ENCODE peak calls at places on chromosome 4, in seven cellular contexts. Q is cardiac muscle cell; H is left lung; K is CD8-positive, alpha-beta T cell; M is astrocyte of the spinal cord; D is WERI-Rb-1; F is psoas muscle. L is an unnamed sample.

GRCh38 chr4:138078264-138078663 is 163.9 kb downstream of the SLC7A11 start:
- DNase-seq in Q (no peak), H (no peak), K (no peak), M (no peak), D (no peak), F (no peak), L (no peak)

GRCh38 chr4:91064157-91064853 is 937.1 kb downstream of the CCSER1 start:
- DNase-seq in Q (peak), H (no peak), K (no peak), M (peak), D (peak), F (no peak), L (no peak)

GRCh38 chr4:2296621-2297601 is 35.0 kb upstream of the MXD4 start:
- DNase-seq in Q (no peak), H (peak), K (peak), M (no peak), D (peak), F (no peak), L (no peak)

GRCh38 chr4:161206528-161207080 is 957.2 kb downstream of the FSTL5 start:
- DNase-seq in Q (no peak), H (no peak), K (no peak), M (no peak), D (no peak), F (no peak), L (no peak)

GRCh38 chr4:89379541-89380035 is 72.0 kb upstream of the GPRIN3 start:
- DNase-seq in Q (peak), H (no peak), K (no peak), M (no peak), D (no peak), F (no peak), L (no peak)

GRCh38 chr4:150164956-150165355 is 86.7 kb downstream of the DCLK2 start:
- DNase-seq in Q (no peak), H (no peak), K (no peak), M (no peak), D (no peak), F (no peak), L (no peak)

GRCh38 chr4:148292596-148293175 is 149.5 kb downstream of the NR3C2 start:
- DNase-seq in Q (no peak), H (no peak), K (no peak), M (no peak), D (no peak), F (no peak), L (no peak)

GRCh38 chr4:20326977-20327376 is 75.3 kb downstream of the SLIT2 start:
- DNase-seq in Q (no peak), H (no peak), K (no peak), M (no peak), D (no peak), F (no peak), L (peak)

GRCh38 chr4:158938462-158939044 is 164.3 kb upstream of the RAPGEF2 start:
- DNase-seq in Q (peak), H (no peak), K (no peak), M (peak), D (no peak), F (no peak), L (peak)

GRCh38 chr4:15906024-15906443 is 32.5 kb downstream of the FGFBP1 start:
- DNase-seq in Q (no peak), H (peak), K (no peak), M (no peak), D (no peak), F (no peak), L (no peak)

GRCh38 chr4:54945838-54946237 is 179.6 kb downstream of the KDR start:
- DNase-seq in Q (no peak), H (no peak), K (no peak), M (no peak), D (no peak), F (no peak), L (no peak)

GRCh38 chr4:80201326-80202151 is 4.2 kb downstream of the PRDM8 start:
- DNase-seq in Q (peak), H (peak), K (peak), M (peak), D (no peak), F (peak), L (peak)

GRCh38 chr4:83599183-83599582 is 63.3 kb downstream of the GPAT3 start:
- DNase-seq in Q (peak), H (no peak), K (no peak), M (peak), D (no peak), F (no peak), L (peak)

GRCh38 chr4:109912706-109913621 is at the start of gene EGF:
- DNase-seq in Q (peak), H (no peak), K (no peak), M (peak), D (no peak), F (no peak), L (peak)

GRCh38 chr4:8350841-8351461 is 81.4 kb downstream of the HTRA3 start:
- DNase-seq in Q (no peak), H (peak), K (no peak), M (no peak), D (peak), F (no peak), L (no peak)

GRCh38 chr4:102665527-102665926 is 95.2 kb downstream of the MANBA start:
- DNase-seq in Q (no peak), H (no peak), K (no peak), M (peak), D (no peak), F (no peak), L (peak)

GRCh38 chr4:11910780-11911179 is 482.1 kb upstream of the HS3ST1 start:
- DNase-seq in Q (no peak), H (no peak), K (no peak), M (no peak), D (no peak), F (no peak), L (no peak)

GRCh38 chr4:184421558-184422155 is 52.7 kb downstream of the IRF2 start:
- DNase-seq in Q (no peak), H (no peak), K (no peak), M (no peak), D (no peak), F (no peak), L (no peak)

GRCh38 chr4:65943076-65943475 is 272.8 kb upstream of the EPHA5 start:
- DNase-seq in Q (peak), H (no peak), K (no peak), M (peak), D (no peak), F (no peak), L (peak)

GRCh38 chr4:78781086-78781630 is 5.0 kb downstream of the BMP2K start:
- DNase-seq in Q (no peak), H (no peak), K (no peak), M (no peak), D (no peak), F (no peak), L (peak)

GRCh38 chr4:145614235-145614615 is 5.0 kb upstream of the MMAA start:
- DNase-seq in Q (no peak), H (no peak), K (no peak), M (no peak), D (no peak), F (no peak), L (no peak)

GRCh38 chr4:103478210-103478609 is 241.6 kb downstream of the TACR3 start:
- DNase-seq in Q (no peak), H (no peak), K (no peak), M (no peak), D (no peak), F (no peak), L (no peak)

GRCh38 chr4:119597377-119597776 is 31.2 kb downstream of the PDE5A start:
- DNase-seq in Q (no peak), H (no peak), K (no peak), M (no peak), D (no peak), F (no peak), L (no peak)

GRCh38 chr4:97153042-97153441 is 990.2 kb downstream of the STPG2 start:
- DNase-seq in Q (peak), H (no peak), K (no peak), M (peak), D (peak), F (no peak), L (no peak)

GRCh38 chr4:78625073-78625472 is 73.5 kb downstream of the ANXA3 start:
- DNase-seq in Q (no peak), H (no peak), K (no peak), M (no peak), D (no peak), F (no peak), L (no peak)

GRCh38 chr4:88341227-88342192 is 37.1 kb upstream of the HERC6 start:
- DNase-seq in Q (peak), H (no peak), K (no peak), M (peak), D (no peak), F (no peak), L (peak)

DNA sequence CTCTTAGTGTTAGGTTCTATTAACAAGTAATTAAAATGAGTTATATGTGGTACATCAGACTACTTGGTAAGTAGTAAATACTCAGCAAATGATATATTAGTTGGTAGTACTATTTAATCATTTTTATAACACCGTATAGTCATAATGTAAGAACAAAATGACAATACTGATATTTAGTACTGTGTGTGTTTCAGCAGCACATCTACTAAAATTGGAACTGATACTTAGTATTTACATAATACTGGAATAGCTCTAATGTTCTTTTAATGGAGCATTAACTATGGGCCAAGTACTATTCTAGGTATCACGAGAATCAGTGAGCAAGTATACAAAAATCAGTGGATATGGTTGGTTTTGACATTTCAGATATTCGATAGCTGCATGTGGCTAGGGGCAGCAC is 35.3 kb downstream of the ERVMER34-1 start:
- DNase-seq in Q (no peak), H (no peak), K (no peak), M (no peak), D (no peak), F (no peak), L (no peak)
- H3K4me3 ChIP-seq in Q (no peak), H (no peak), K (no peak), M (no peak), D (no peak), F (no peak), L (no peak)

GRCh38 chr4:42151568-42152506 is 618 bp downstream of the BEND4 start:
- DNase-seq in Q (no peak), H (peak), K (peak), M (no peak), D (peak), F (no peak), L (no peak)
- H3K4me3 ChIP-seq in Q (peak), H (peak), K (peak), M (no peak), D (peak), F (peak), L (no peak)

GRCh38 chr4:177229331-177229730 is 80.3 kb upstream of the NEIL3 start:
- DNase-seq in Q (peak), H (no peak), K (no peak), M (peak), D (no peak), F (no peak), L (peak)

GRCh38 chr4:177222776-177223175 is 86.9 kb upstream of the NEIL3 start:
- DNase-seq in Q (no peak), H (no peak), K (no peak), M (no peak), D (no peak), F (no peak), L (no peak)

GRCh38 chr4:177225605-177226004 is 84.1 kb upstream of the NEIL3 start:
- DNase-seq in Q (no peak), H (no peak), K (no peak), M (no peak), D (no peak), F (no peak), L (no peak)

GRCh38 chr4:177227636-177228035 is 82.0 kb upstream of the NEIL3 start:
- DNase-seq in Q (no peak), H (peak), K (no peak), M (no peak), D (no peak), F (no peak), L (no peak)

DNA sequence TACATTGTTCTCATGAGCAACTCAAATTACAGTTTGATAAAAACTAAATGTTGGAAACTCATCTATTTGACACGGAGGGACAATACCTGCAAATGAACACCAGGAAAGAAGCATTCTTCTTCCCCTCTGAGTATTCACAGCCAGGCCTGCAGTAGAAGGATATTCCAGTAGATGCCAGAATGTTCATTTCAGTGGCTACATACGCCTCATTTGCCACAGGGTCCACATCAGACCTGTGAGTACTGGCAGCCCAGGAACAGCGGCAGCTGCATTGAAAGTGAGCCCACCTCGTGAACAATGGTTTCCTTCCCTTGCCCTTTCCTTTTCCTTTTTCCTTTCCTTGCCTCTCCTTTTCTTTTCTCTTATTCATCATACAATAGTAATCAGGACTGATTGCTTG is 81.1 kb upstream of the NEIL3 start:
- DNase-seq in Q (no peak), H (no peak), K (no peak), M (no peak), D (no peak), F (no peak), L (no peak)
- H3K4me3 ChIP-seq in Q (no peak), H (no peak), K (no peak), M (no peak), D (no peak), F (peak), L (no peak)

DNA sequence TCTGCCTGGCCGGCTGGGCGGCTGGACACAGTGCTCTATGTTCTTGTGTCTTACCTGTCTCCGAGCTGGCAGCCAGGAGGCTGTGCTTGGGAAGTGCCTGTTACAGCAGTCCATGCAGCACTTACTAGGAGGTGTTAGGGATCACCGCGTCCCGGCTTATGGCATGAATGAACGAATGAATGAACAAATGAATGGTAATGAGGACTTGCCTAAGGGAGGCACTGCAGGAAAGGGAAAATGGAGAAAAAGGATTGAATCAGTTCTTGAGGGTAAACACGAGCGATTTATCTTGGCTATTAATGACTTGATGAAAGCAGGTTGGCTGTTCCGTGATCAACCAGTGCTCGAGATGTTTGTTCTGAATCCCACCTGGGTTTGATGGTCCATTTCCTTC is 31.1 kb downstream of the TBC1D14 start:
- DNase-seq in Q (no peak), H (no peak), K (no peak), M (no peak), D (no peak), F (no peak), L (no peak)
- H3K4me3 ChIP-seq in Q (no peak), H (no peak), K (no peak), M (no peak), D (no peak), F (no peak), L (no peak)

GRCh38 chr4:17060230-17060629 is 161.8 kb upstream of the LDB2 start:
- DNase-seq in Q (no peak), H (no peak), K (no peak), M (no peak), D (no peak), F (no peak), L (peak)

GRCh38 chr4:17058506-17058905 is 160.1 kb upstream of the LDB2 start:
- DNase-seq in Q (peak), H (no peak), K (no peak), M (no peak), D (no peak), F (peak), L (peak)

GRCh38 chr4:17057035-17057434 is 158.6 kb upstream of the LDB2 start:
- DNase-seq in Q (no peak), H (no peak), K (no peak), M (no peak), D (no peak), F (no peak), L (no peak)

GRCh38 chr4:17055788-17056187 is 157.3 kb upstream of the LDB2 start:
- DNase-seq in Q (peak), H (no peak), K (no peak), M (peak), D (no peak), F (no peak), L (peak)

DNA sequence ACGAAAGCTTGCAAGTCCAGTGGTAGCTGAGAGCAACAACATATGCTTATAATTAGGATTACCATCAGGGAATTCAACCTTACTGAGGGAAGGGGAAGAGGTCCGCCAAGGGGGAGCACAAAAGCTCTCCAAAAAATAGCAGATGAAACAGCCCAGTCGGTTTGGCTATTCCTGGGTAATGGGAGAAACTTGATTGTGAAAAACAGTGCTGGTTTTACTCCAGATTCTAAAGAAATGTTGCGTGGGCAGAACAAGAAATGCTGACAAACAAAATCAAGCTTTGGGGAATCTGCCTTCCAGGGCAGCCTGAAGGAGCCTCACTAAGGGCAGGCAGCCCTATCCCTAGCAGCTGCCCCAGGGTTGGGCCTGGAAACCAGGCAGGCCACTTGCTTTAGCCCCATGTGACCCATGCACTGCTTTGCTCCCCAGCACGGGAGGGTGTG is 160.8 kb upstream of the LDB2 start:
- DNase-seq in Q (peak), H (no peak), K (no peak), M (peak), D (no peak), F (peak), L (peak)
- H3K4me3 ChIP-seq in Q (no peak), H (no peak), K (no peak), M (no peak), D (no peak), F (no peak), L (no peak)

GRCh38 chr4:4519296-4519898 is 22.5 kb downstream of the STX18 start:
- DNase-seq in Q (peak), H (no peak), K (no peak), M (peak), D (no peak), F (no peak), L (peak)
- H3K4me3 ChIP-seq in Q (no peak), H (no peak), K (no peak), M (no peak), D (no peak), F (no peak), L (no peak)

GRCh38 chr4:1172971-1173757 is 781 bp upstream of the SPON2 start:
- DNase-seq in Q (peak), H (peak), K (no peak), M (peak), D (peak), F (peak), L (peak)

GRCh38 chr4:1170805-1171305 is 1.5 kb downstream of the SPON2 start:
- DNase-seq in Q (no peak), H (no peak), K (no peak), M (no peak), D (no peak), F (no peak), L (no peak)

GRCh38 chr4:1170156-1170804 is 2.1 kb downstream of the SPON2 start:
- DNase-seq in Q (no peak), H (peak), K (no peak), M (no peak), D (no peak), F (no peak), L (no peak)

GRCh38 chr4:1172228-1172851 is at the start of gene SPON2:
- DNase-seq in Q (peak), H (peak), K (no peak), M (peak), D (peak), F (peak), L (peak)

GRCh38 chr4:1171306-1172227 is 816 bp downstream of the SPON2 start:
- DNase-seq in Q (peak), H (peak), K (peak), M (no peak), D (no peak), F (peak), L (no peak)
- H3K4me3 ChIP-seq in Q (peak), H (peak), K (peak), M (peak), D (peak), F (peak), L (peak)

GRCh38 chr4:116925900-116926457 is 159.4 kb downstream of the TRAM1L1 start:
- DNase-seq in Q (no peak), H (peak), K (no peak), M (peak), D (peak), F (no peak), L (no peak)
- H3K4me3 ChIP-seq in Q (peak), H (no peak), K (no peak), M (peak), D (peak), F (peak), L (no peak)

L was measured in fibroblast of mammary gland.